ENCODE peak calls at places on chromosomes 3 and 15, in six cellular contexts. O is esophagus muscularis mucosa, Y is right cardiac atrium, A is vagina, V is IMR-90, C is HCT116. Q is an unnamed sample.

GRCh38 chr3:13451301-13451673 is 28.8 kb upstream of the HDAC11 start:
- DNase-seq in C (no peak), V (peak; percentile 7), Y (no peak), A (no peak), O (no peak), Q (no peak)

GRCh38 chr3:17307482-17307881 is 422.7 kb downstream of the PLCL2 start:
- DNase-seq in V (no peak), C (no peak), A (no peak), Y (no peak), O (no peak), Q (no peak)

GRCh38 chr3:8517490-8517889 is 15.9 kb downstream of the LMCD1 start:
- DNase-seq in C (no peak), Y (no peak), A (no peak), O (no peak), V (no peak), Q (no peak)

GRCh38 chr3:63753567-63753966 is 65.5 kb upstream of the C3orf49 start:
- DNase-seq in O (no peak), V (peak; percentile 31), Y (no peak), A (no peak), C (no peak), Q (peak; percentile 61)

GRCh38 chr3:171774516-171774915 is 35.8 kb downstream of the PLD1 start:
- DNase-seq in Y (no peak), V (no peak), A (no peak), C (no peak), O (no peak), Q (no peak)

GRCh38 chr15:35038655-35039534 is 46.2 kb downstream of the NANOGP8 start:
- DNase-seq in O (no peak), A (no peak), C (no peak), Y (no peak), V (peak; percentile 77), Q (no peak)

GRCh38 chr15:37056168-37056893 is 44.0 kb downstream of the MEIS2 start:
- DNase-seq in O (no peak), Y (peak; percentile 77), C (no peak), A (no peak), V (no peak), Q (peak; percentile 46)

GRCh38 chr3:113439576-113439975 is 1.7 kb downstream of the CFAP44 start:
- DNase-seq in O (no peak), C (no peak), A (no peak), V (peak; percentile 5), Y (no peak), Q (no peak)

GRCh38 chr3:114178770-114179368 is at the start of gene DRD3:
- DNase-seq in O (no peak), V (peak; percentile 44), Y (no peak), C (no peak), A (no peak), Q (peak; percentile 92)

GRCh38 chr3:117853923-117854322 is 1144.3 kb downstream of the TUSC7 start:
- DNase-seq in O (no peak), V (peak; percentile 93), Y (no peak), C (no peak), A (no peak), Q (no peak)

GRCh38 chr3:71784914-71785593 is at the start of gene PROK2:
- DNase-seq in O (peak; percentile 91), C (no peak), V (no peak), A (no peak), Y (peak; percentile 46), Q (peak; percentile 77)

GRCh38 chr15:92394327-92395175 is 870 bp downstream of the ST8SIA2 start:
- DNase-seq in C (no peak), V (no peak), Y (no peak), O (no peak), A (no peak), Q (peak; percentile 64)

GRCh38 chr3:102533784-102534183 is 99.0 kb downstream of the ZPLD1 start:
- DNase-seq in Y (no peak), C (no peak), V (no peak), O (no peak), A (no peak), Q (no peak)

GRCh38 chr15:95210436-95210981 is 979.1 kb downstream of the MCTP2 start:
- DNase-seq in C (no peak), O (no peak), A (no peak), Y (no peak), V (no peak), Q (no peak)

GRCh38 chr3:111277226-111277625 is 205.6 kb downstream of the NECTIN3 start:
- DNase-seq in A (no peak), O (no peak), C (no peak), Y (no peak), V (peak; percentile 74), Q (peak; percentile 81)

GRCh38 chr3:10017636-10018292 is 8.5 kb upstream of the FANCD2 start:
- DNase-seq in O (no peak), C (no peak), A (no peak), Y (no peak), V (peak; percentile 89), Q (no peak)

GRCh38 chr3:180408654-180409053 is 193.3 kb upstream of the TTC14 start:
- DNase-seq in O (no peak), Y (no peak), A (no peak), V (peak; percentile 51), C (no peak), Q (no peak)

GRCh38 chr15:80561500-80561899 is 133.6 kb upstream of the ABHD17C start:
- DNase-seq in A (no peak), Y (no peak), V (peak; percentile 19), C (no peak), O (no peak), Q (no peak)

GRCh38 chr15:61112231-61112630 is 116.9 kb downstream of the RORA start:
- DNase-seq in O (no peak), Y (no peak), C (no peak), V (no peak), A (no peak), Q (peak; percentile 73)

GRCh38 chr15:52980446-52980845 is 190.3 kb upstream of the ONECUT1 start:
- DNase-seq in O (no peak), C (no peak), V (no peak), Y (no peak), A (no peak), Q (no peak)

GRCh38 chr15:29132110-29132420 is 137.6 kb downstream of the NSMCE3 start:
- DNase-seq in A (no peak), V (no peak), Y (peak; percentile 46), O (no peak), C (no peak), Q (no peak)

GRCh38 chr3:51928438-51928837 is 13.3 kb downstream of the RRP9 start:
- DNase-seq in V (no peak), O (no peak), A (no peak), Y (no peak), C (no peak), Q (no peak)

GRCh38 chr3:192216067-192216466 is 511.3 kb downstream of the FGF12 start:
- DNase-seq in O (no peak), Y (no peak), V (no peak), A (no peak), C (no peak), Q (no peak)

GRCh38 chr3:53694648-53695356 is 151.4 kb downstream of the CHDH start:
- DNase-seq in A (peak; percentile 88), Y (no peak), C (no peak), O (peak; percentile 79), V (no peak), Q (no peak)

GRCh38 chr3:162168715-162169114 is 672.1 kb downstream of the OTOL1 start:
- DNase-seq in C (no peak), A (no peak), O (no peak), Y (no peak), V (no peak), Q (no peak)

GRCh38 chr15:48563944-48564343 is 81.6 kb downstream of the FBN1 start:
- DNase-seq in C (no peak), Y (no peak), O (no peak), A (no peak), V (no peak), Q (no peak)

GRCh38 chr3:65793495-65794200 is 245.1 kb downstream of the MAGI1 start:
- DNase-seq in C (no peak), V (peak; percentile 41), A (no peak), Y (no peak), O (peak; percentile 37), Q (no peak)

GRCh38 chr3:67296039-67296892 is 298.2 kb downstream of the KBTBD8 start:
- DNase-seq in V (no peak), C (no peak), O (no peak), Y (no peak), A (no peak), Q (peak; percentile 70)

GRCh38 chr15:98966036-98966787 is 41.4 kb downstream of the PGPEP1L start:
- DNase-seq in C (no peak), A (no peak), V (peak; percentile 14), Y (no peak), O (no peak), Q (no peak)

DNA sequence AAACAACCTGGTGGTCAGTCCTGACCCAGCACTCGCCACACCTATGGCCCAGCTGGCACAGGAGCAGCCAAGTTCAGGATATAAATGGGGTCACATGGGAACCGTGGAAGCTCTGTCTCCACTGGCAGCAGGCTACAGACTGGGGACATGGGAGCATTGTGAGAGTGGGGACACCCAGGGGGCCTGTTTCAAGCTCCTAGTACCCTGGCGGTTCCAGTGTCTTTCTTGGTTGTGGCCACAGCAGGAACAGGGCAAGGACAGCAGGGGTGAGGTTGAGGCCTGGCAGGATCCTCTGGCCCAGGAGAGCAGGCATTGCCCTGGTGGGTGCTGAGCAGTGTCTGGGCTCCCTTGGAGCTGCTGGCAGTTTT is 1.9 kb downstream of the CSK start:
- DNase-seq in V (no peak), Y (no peak), O (no peak), C (no peak), A (no peak), Q (no peak)
- H3K4me1 ChIP-seq in V (peaks cover 23% of the 10 kb centered on the region), Y (peaks cover 27% of the 10 kb centered on the region), O (peaks cover 74% of the 10 kb centered on the region), C (peaks cover 41% of the 10 kb centered on the region), A (peaks cover 78% of the 10 kb centered on the region), Q (peaks cover 22% of the 10 kb centered on the region)

DNA sequence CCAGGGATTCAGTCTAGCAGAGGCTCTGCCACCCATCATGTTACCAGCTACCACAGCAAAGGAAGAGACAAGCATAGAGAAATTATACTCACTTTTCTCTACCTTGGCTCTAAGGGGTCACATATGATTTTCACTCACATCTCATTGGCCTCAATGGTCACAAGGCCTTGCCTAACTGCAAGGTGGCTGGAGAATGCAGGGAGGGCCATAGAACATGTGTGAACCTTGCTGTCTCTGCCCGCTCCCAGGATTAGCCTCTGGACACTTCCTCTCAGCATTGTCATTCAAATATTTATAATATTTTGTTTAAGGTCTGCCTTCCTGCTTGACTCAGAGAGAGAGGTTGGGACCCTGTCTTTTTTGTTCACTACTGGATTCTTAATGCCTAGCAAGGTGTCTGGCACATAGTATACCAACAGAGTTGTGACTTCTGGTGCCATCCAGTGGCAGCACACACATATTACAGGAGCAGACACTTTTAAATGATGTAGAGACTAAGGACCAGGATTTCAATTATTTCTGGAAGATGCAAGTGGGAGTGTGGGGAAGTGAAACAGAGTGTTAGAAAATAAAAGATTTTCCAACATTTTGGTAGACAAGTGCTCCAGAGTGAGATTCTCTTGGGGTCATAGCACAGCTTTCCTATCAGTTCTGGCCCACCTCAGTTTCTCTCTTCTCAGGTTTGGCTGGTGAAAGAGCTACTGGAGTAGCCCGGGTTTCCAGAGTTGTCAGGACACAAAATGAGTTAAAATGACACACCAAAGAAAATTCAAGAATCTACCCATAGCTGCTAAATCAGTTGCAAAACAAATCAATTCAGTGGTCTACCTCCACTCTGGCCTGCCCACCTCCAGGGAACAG is 119.0 kb upstream of the RASGRP1 start:
- DNase-seq in O (no peak), C (peak; percentile 27), V (peak; percentile 53), Y (peak; percentile 51), A (no peak), Q (peak; percentile 67)
- H3K27ac ChIP-seq in O (no peak overlapping the region), C (no peak overlapping the region), V (no peak overlapping the region), Y (no peak overlapping the region), A (no peak overlapping the region), Q (no peak overlapping the region)

GRCh38 chr3:127299276-127299675 is 11.4 kb upstream of the PRR20G start:
- DNase-seq in V (no peak), C (no peak), A (no peak), O (peak; percentile 89), Y (no peak), Q (no peak)
- H3K4me1 ChIP-seq in V (no peaks in the 10 kb centered on the region), C (peaks cover 10% of the 10 kb centered on the region), A (no peaks in the 10 kb centered on the region), O (no peaks in the 10 kb centered on the region), Y (no peaks in the 10 kb centered on the region), Q (no peaks in the 10 kb centered on the region)

GRCh38 chr3:189787622-189788021 is 156.4 kb downstream of the TP63 start:
- DNase-seq in O (no peak), A (no peak), V (peak; percentile 45), Y (no peak), C (no peak), Q (no peak)
- H3K27ac ChIP-seq in O (no peak overlapping the region), A (no peak overlapping the region), V (no peak overlapping the region), Y (no peak overlapping the region), C (no peak overlapping the region), Q (no peak overlapping the region)

Q was measured in GM23338.